ENCODE peak calls at places on chromosomes 7 and 10, in five cellular contexts. U, K, B, D and G are unnamed samples.

GRCh38 chr7:31488562-31489203 is 25.2 kb upstream of the ITPRID1 start:
- DNase-seq in U (no peak), K (no peak), B (no peak), D (peak; percentile 65), G (peak; percentile 14)

GRCh38 chr10:28250782-28251181 is 52.1 kb downstream of the MPP7 start:
- DNase-seq in U (no peak), K (no peak), B (no peak), D (peak; percentile 12), G (no peak)

GRCh38 chr10:29807407-29807806 is 172.6 kb upstream of the SVIL start:
- DNase-seq in U (no peak), K (no peak), B (no peak), D (peak; percentile 82), G (no peak)

GRCh38 chr7:42198974-42199668 is 37.9 kb downstream of the GLI3 start:
- DNase-seq in U (peak; percentile 37), K (no peak), B (no peak), D (no peak), G (no peak)

GRCh38 chr7:1345796-1346532 is 113.3 kb downstream of the UNCX start:
- DNase-seq in U (no peak), K (no peak), B (no peak), D (no peak), G (no peak)

GRCh38 chr7:5429857-5430611 is 6.4 kb upstream of the TNRC18 start:
- DNase-seq in U (no peak), K (peak; percentile 43), B (peak; percentile 53), D (no peak), G (no peak)

GRCh38 chr10:110642980-110643655 is 1.0 kb upstream of the RBM20 start:
- DNase-seq in U (no peak), K (no peak), B (peak; percentile 40), D (no peak), G (no peak)

GRCh38 chr7:50450691-50451051 is 521 bp upstream of the FIGNL1 start:
- DNase-seq in U (no peak), K (no peak), B (no peak), D (peak; percentile 22), G (no peak)

GRCh38 chr10:3570855-3571266 is 214.1 kb downstream of the KLF6 start:
- DNase-seq in U (peak; percentile 86), K (no peak), B (peak; percentile 71), D (no peak), G (no peak)

GRCh38 chr10:89163265-89163995 is 43.7 kb downstream of the CH25H start:
- DNase-seq in U (peak; percentile 93), K (peak; percentile 20), B (peak; percentile 37), D (no peak), G (peak; percentile 15)
- TF ChIP-seq POLR2A in U (no peak), K (no peak), B (no peak), D (no peak), G (no peak)

DNA sequence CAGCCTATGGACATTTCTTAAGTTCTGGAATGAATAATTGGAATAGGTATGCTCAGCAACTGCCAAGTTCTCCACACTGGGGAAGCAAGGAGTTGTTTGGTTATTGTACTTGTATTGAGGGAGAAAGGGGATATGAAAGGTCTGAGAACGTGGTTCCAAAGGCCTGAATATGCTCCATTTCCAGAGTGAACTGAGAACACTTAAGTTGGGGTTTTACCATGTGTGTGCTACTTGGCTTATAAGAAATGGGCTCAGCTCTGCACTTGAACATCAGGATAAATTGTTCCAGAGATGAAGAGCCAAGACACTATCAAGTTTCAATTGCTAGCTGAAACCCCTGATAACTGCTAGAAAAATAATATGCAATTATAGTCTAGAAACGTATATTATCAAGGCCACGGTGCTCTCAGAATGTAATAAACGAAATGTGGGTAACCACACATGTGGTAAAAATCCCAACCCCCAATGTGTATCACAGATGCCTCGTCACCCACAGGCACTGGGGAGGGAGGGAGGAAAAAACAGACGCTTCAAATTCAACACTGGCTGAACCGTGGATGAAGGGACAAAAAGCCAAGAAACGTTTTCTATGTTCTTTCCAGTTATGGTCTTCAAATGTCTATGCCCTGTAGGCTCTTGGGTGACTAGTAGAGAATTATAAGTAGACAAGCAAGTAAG is 16.3 kb downstream of the ELMO1 start:
- DNase-seq in U (no peak), K (no peak), B (no peak), D (no peak), G (no peak)
- H3K4me1 ChIP-seq in U (peaks cover 3% of the 10 kb centered on the region), K (no peaks in the 10 kb centered on the region), B (no peaks in the 10 kb centered on the region), D (peaks cover 11% of the 10 kb centered on the region), G (no peaks in the 10 kb centered on the region)

DNA sequence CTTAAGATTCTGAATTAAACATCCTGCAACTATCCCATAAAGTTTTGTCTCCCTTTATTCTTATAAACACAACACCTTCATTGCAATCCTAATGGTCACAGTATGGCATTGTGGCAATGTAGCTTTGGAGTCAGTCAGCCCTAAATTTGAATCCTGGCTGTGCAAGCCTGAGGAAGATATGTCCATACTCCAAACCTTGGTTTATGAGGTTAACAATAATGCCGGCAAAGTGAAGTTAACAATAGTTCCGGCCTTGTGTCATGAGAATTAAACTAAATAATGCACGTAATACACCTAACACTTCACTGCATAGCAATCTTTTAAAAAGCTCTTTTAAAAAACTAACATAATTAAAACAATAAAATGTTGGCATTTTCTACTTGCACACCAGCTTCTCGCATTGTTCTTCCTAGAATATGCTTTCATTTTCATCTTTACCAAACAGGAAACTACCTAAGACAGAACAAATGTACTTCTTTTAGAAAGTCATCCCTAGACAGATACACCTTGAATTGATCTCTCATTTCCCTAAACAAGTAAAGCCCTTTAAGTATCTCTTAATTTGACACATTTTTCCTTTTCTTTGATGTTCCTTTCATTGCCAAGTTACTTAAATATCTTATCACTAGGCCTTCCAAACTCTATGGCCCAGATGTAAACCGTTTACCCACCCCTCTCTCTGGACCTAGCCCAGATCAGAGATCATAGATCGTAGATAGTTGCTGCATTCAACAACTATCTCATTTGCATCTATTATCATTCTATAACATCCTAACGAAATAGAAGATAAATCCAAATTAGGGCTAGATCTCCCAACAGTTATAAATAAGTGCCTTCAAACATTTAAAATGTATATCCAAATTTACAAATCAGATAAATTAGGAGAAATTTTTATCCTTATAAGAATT is 66.7 kb downstream of the CREB3L2 start:
- DNase-seq in U (no peak), K (no peak), B (no peak), D (no peak), G (no peak)
- H3K4me3 ChIP-seq in U (no peak overlapping the region), K (no peak overlapping the region), B (peak overlapping the region; percentile 28), D (no peak overlapping the region), G (no peak overlapping the region)

GRCh38 chr7:150879345-150879744 is 27.0 kb downstream of the AOC1 start:
- DNase-seq in U (peak; percentile 75), K (no peak), B (no peak), D (no peak), G (no peak)

GRCh38 chr7:150875791-150876190 is 23.5 kb downstream of the AOC1 start:
- DNase-seq in U (peak; percentile 12), K (no peak), B (no peak), D (peak; percentile 30), G (no peak)

GRCh38 chr7:150877545-150877944 is 25.2 kb downstream of the AOC1 start:
- DNase-seq in U (peak; percentile 66), K (no peak), B (no peak), D (no peak), G (no peak)

GRCh38 chr7:150874401-150875198 is 22.3 kb downstream of the AOC1 start:
- DNase-seq in U (peak; percentile 24), K (no peak), B (no peak), D (no peak), G (no peak)

DNA sequence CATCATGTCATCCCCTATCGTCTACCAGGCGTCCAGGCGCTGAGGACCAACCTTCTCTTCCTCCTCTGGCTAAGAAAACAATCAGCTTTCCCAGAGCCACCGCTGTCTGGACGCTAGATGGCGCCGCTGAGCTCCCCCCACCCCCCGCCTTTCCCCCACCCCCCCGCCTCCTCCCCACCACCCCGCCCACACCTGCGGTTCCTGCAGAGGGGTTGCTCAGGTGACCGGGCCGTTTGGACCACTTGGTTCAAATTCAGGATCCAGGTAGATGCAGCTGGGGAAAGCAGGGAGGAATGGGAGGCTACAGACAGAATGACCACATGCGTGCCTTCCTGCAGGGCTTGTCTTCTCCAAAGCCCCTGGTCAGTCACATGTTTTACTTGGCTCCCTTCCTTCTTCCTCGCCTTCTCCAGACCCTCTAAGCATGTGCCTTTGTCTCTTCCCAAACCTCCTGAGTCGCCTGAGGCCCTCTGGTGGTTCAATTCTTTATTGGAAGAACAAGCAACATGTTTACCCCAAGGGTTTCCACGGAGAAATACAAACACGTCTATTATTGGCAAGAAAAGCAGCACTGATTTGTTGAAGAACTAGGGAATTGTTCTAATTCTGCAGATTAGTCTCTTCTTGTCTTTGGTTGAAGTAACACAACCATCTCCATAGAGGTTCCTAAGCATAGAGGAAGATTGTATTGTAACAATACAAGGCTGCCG is 24.7 kb downstream of the AOC1 start:
- DNase-seq in U (peak; percentile 90), K (peak; percentile 58), B (peak; percentile 63), D (peak; percentile 76), G (peak; percentile 47)
- TF ChIP-seq POLR2A in U (no peak), K (no peak), B (no peak), D (no peak), G (no peak)

DNA sequence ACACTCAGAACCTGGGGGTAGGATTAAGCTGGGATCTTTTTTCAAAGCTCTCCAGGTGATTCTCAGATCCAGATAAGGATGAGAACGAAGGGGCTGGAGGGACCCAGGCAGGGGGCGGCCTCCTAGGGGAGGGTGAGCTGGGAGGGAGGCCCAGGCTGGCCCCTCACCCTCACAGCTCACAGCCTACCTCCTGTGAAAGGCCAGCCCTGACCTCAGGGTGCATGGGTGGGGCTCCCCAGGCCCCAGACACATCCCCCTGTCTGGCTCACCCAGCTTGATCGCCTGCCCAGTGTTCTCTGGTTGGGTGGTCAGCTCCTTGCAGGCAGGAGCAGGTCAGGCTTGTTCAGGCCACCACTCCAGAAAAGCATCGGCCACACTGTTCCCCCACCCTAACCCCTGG is 24.3 kb downstream of the CTBP2 start:
- DNase-seq in U (no peak), K (no peak), B (no peak), D (no peak), G (no peak)
- H3K4me1 ChIP-seq in U (peaks cover 49% of the 10 kb centered on the region), K (peaks cover 5% of the 10 kb centered on the region), B (no peaks in the 10 kb centered on the region), D (peaks cover 22% of the 10 kb centered on the region), G (peaks cover 53% of the 10 kb centered on the region)